ENCODE peak calls at places on chromosomes 12 and 14, in ten cellular contexts. One of them, this sample, is unnamed. For H3K9me3, the result is how much of the 10 kb centered on the place peaks cover.

GRCh38 chr12:56208014-56208413 is 13.7 kb downstream of the RNF41 start:
- DNase-seq in A549: no peak
- DNase-seq in CD8-positive, alpha-beta memory T cell: no peak
- DNase-seq in HAP-1: no peak
- DNase-seq in NT2/D1: no peak
- DNase-seq in tibial artery: no peak
- DNase-seq in CD4-positive, alpha-beta memory T cell: no peak
- DNase-seq in adipocyte: no peak
- DNase-seq in left lung: no peak
- DNase-seq in esophagus muscularis mucosa: no peak
- DNase-seq in this sample: no peak

GRCh38 chr14:99838555-99839193 is 45.5 kb downstream of the EML1 start:
- DNase-seq in A549: peak
- DNase-seq in CD8-positive, alpha-beta memory T cell: no peak
- DNase-seq in HAP-1: peak
- DNase-seq in NT2/D1: peak
- DNase-seq in tibial artery: no peak
- DNase-seq in CD4-positive, alpha-beta memory T cell: no peak
- DNase-seq in adipocyte: peak
- DNase-seq in left lung: peak
- DNase-seq in esophagus muscularis mucosa: peak
- DNase-seq in this sample: no peak

GRCh38 chr14:81208489-81208888 is 12.3 kb downstream of the GTF2A1 start:
- DNase-seq in A549: no peak
- DNase-seq in CD8-positive, alpha-beta memory T cell: no peak
- DNase-seq in HAP-1: no peak
- DNase-seq in NT2/D1: no peak
- DNase-seq in tibial artery: peak
- DNase-seq in CD4-positive, alpha-beta memory T cell: no peak
- DNase-seq in adipocyte: no peak
- DNase-seq in left lung: peak
- DNase-seq in esophagus muscularis mucosa: no peak
- DNase-seq in this sample: no peak

GRCh38 chr14:84273181-84273580 is 1256.8 kb upstream of the FLRT2 start:
- DNase-seq in A549: no peak
- DNase-seq in CD8-positive, alpha-beta memory T cell: no peak
- DNase-seq in HAP-1: no peak
- DNase-seq in NT2/D1: no peak
- DNase-seq in tibial artery: no peak
- DNase-seq in CD4-positive, alpha-beta memory T cell: no peak
- DNase-seq in adipocyte: no peak
- DNase-seq in left lung: no peak
- DNase-seq in esophagus muscularis mucosa: no peak
- DNase-seq in this sample: no peak

GRCh38 chr12:45613306-45613705 is 116.2 kb upstream of the ARID2 start:
- DNase-seq in A549: no peak
- DNase-seq in CD8-positive, alpha-beta memory T cell: no peak
- DNase-seq in HAP-1: no peak
- DNase-seq in NT2/D1: no peak
- DNase-seq in tibial artery: no peak
- DNase-seq in CD4-positive, alpha-beta memory T cell: no peak
- DNase-seq in adipocyte: peak
- DNase-seq in left lung: no peak
- DNase-seq in esophagus muscularis mucosa: no peak
- DNase-seq in this sample: no peak

GRCh38 chr12:72197790-72198189 is 74.4 kb upstream of the TRHDE start:
- DNase-seq in A549: no peak
- DNase-seq in CD8-positive, alpha-beta memory T cell: no peak
- DNase-seq in HAP-1: no peak
- DNase-seq in NT2/D1: no peak
- DNase-seq in tibial artery: no peak
- DNase-seq in CD4-positive, alpha-beta memory T cell: no peak
- DNase-seq in adipocyte: no peak
- DNase-seq in left lung: no peak
- DNase-seq in esophagus muscularis mucosa: no peak
- DNase-seq in this sample: no peak

GRCh38 chr12:57203201-57203600 is 13.4 kb upstream of the NXPH4 start:
- DNase-seq in A549: no peak
- DNase-seq in CD8-positive, alpha-beta memory T cell: no peak
- DNase-seq in HAP-1: no peak
- DNase-seq in NT2/D1: no peak
- DNase-seq in tibial artery: no peak
- DNase-seq in CD4-positive, alpha-beta memory T cell: no peak
- DNase-seq in adipocyte: no peak
- DNase-seq in left lung: no peak
- DNase-seq in esophagus muscularis mucosa: no peak
- DNase-seq in this sample: no peak

GRCh38 chr12:63918788-63919300 is 74.3 kb downstream of the SRGAP1 start:
- DNase-seq in A549: peak
- DNase-seq in CD8-positive, alpha-beta memory T cell: no peak
- DNase-seq in HAP-1: peak
- DNase-seq in NT2/D1: no peak
- DNase-seq in tibial artery: no peak
- DNase-seq in CD4-positive, alpha-beta memory T cell: no peak
- DNase-seq in adipocyte: peak
- DNase-seq in left lung: no peak
- DNase-seq in esophagus muscularis mucosa: no peak
- DNase-seq in this sample: no peak

GRCh38 chr12:110874781-110875180 is 28.0 kb downstream of the CCDC63 start:
- DNase-seq in A549: no peak
- DNase-seq in CD8-positive, alpha-beta memory T cell: no peak
- DNase-seq in HAP-1: no peak
- DNase-seq in NT2/D1: no peak
- DNase-seq in tibial artery: no peak
- DNase-seq in CD4-positive, alpha-beta memory T cell: no peak
- DNase-seq in adipocyte: no peak
- DNase-seq in left lung: no peak
- DNase-seq in esophagus muscularis mucosa: no peak
- DNase-seq in this sample: no peak

GRCh38 chr12:32595251-32595650 is 83.8 kb upstream of the DNM1L start:
- DNase-seq in A549: no peak
- DNase-seq in CD8-positive, alpha-beta memory T cell: no peak
- DNase-seq in HAP-1: no peak
- DNase-seq in NT2/D1: no peak
- DNase-seq in tibial artery: no peak
- DNase-seq in CD4-positive, alpha-beta memory T cell: no peak
- DNase-seq in adipocyte: peak
- DNase-seq in left lung: no peak
- DNase-seq in esophagus muscularis mucosa: no peak
- DNase-seq in this sample: no peak

GRCh38 chr12:80213871-80214270 is 114.5 kb downstream of the OTOGL start:
- DNase-seq in A549: no peak
- DNase-seq in CD8-positive, alpha-beta memory T cell: no peak
- DNase-seq in HAP-1: no peak
- DNase-seq in NT2/D1: no peak
- DNase-seq in tibial artery: no peak
- DNase-seq in CD4-positive, alpha-beta memory T cell: no peak
- DNase-seq in adipocyte: no peak
- DNase-seq in left lung: no peak
- DNase-seq in esophagus muscularis mucosa: no peak
- DNase-seq in this sample: no peak

GRCh38 chr14:63287661-63288483 is 30.9 kb downstream of the GPHB5 start:
- DNase-seq in A549: no peak
- DNase-seq in CD8-positive, alpha-beta memory T cell: no peak
- DNase-seq in HAP-1: no peak
- DNase-seq in NT2/D1: no peak
- DNase-seq in tibial artery: no peak
- DNase-seq in CD4-positive, alpha-beta memory T cell: no peak
- DNase-seq in adipocyte: peak
- DNase-seq in left lung: peak
- DNase-seq in esophagus muscularis mucosa: no peak
- DNase-seq in this sample: no peak

GRCh38 chr12:42238240-42239140 is at the start of gene YAF2:
- DNase-seq in A549: peak
- DNase-seq in CD8-positive, alpha-beta memory T cell: peak
- DNase-seq in HAP-1: peak
- DNase-seq in NT2/D1: peak
- DNase-seq in tibial artery: peak
- DNase-seq in CD4-positive, alpha-beta memory T cell: peak
- DNase-seq in adipocyte: peak
- DNase-seq in left lung: peak
- DNase-seq in esophagus muscularis mucosa: peak
- DNase-seq in this sample: peak

GRCh38 chr12:12097821-12098688 is 27.3 kb downstream of the BCL2L14 start:
- DNase-seq in A549: no peak
- DNase-seq in CD8-positive, alpha-beta memory T cell: no peak
- DNase-seq in HAP-1: no peak
- DNase-seq in NT2/D1: no peak
- DNase-seq in tibial artery: no peak
- DNase-seq in CD4-positive, alpha-beta memory T cell: no peak
- DNase-seq in adipocyte: no peak
- DNase-seq in left lung: no peak
- DNase-seq in esophagus muscularis mucosa: no peak
- DNase-seq in this sample: no peak

GRCh38 chr14:22560638-22561365 is 28.2 kb downstream of the DAD1 start:
- DNase-seq in A549: no peak
- DNase-seq in CD8-positive, alpha-beta memory T cell: no peak
- DNase-seq in HAP-1: no peak
- DNase-seq in NT2/D1: no peak
- DNase-seq in tibial artery: no peak
- DNase-seq in CD4-positive, alpha-beta memory T cell: no peak
- DNase-seq in adipocyte: no peak
- DNase-seq in left lung: no peak
- DNase-seq in esophagus muscularis mucosa: no peak
- DNase-seq in this sample: no peak

GRCh38 chr12:21330682-21331253 is 3.9 kb downstream of the SLCO1A2 start:
- DNase-seq in A549: peak
- DNase-seq in CD8-positive, alpha-beta memory T cell: no peak
- DNase-seq in HAP-1: no peak
- DNase-seq in NT2/D1: peak
- DNase-seq in tibial artery: no peak
- DNase-seq in CD4-positive, alpha-beta memory T cell: no peak
- DNase-seq in adipocyte: peak
- DNase-seq in left lung: no peak
- DNase-seq in esophagus muscularis mucosa: no peak
- DNase-seq in this sample: no peak

GRCh38 chr12:21323736-21324135 is 11.0 kb downstream of the SLCO1A2 start:
- DNase-seq in A549: no peak
- DNase-seq in CD8-positive, alpha-beta memory T cell: no peak
- DNase-seq in HAP-1: no peak
- DNase-seq in NT2/D1: peak
- DNase-seq in tibial artery: no peak
- DNase-seq in CD4-positive, alpha-beta memory T cell: no peak
- DNase-seq in adipocyte: no peak
- DNase-seq in left lung: no peak
- DNase-seq in esophagus muscularis mucosa: no peak
- DNase-seq in this sample: no peak

GRCh38 chr12:21324551-21324950 is 10.2 kb downstream of the SLCO1A2 start:
- DNase-seq in A549: no peak
- DNase-seq in CD8-positive, alpha-beta memory T cell: no peak
- DNase-seq in HAP-1: peak
- DNase-seq in NT2/D1: peak
- DNase-seq in tibial artery: no peak
- DNase-seq in CD4-positive, alpha-beta memory T cell: no peak
- DNase-seq in adipocyte: no peak
- DNase-seq in left lung: no peak
- DNase-seq in esophagus muscularis mucosa: no peak
- DNase-seq in this sample: no peak

GRCh38 chr12:21334100-21334499 is 617 bp downstream of the SLCO1A2 start:
- DNase-seq in A549: no peak
- DNase-seq in CD8-positive, alpha-beta memory T cell: no peak
- DNase-seq in HAP-1: no peak
- DNase-seq in NT2/D1: no peak
- DNase-seq in tibial artery: no peak
- DNase-seq in CD4-positive, alpha-beta memory T cell: no peak
- DNase-seq in adipocyte: no peak
- DNase-seq in left lung: no peak
- DNase-seq in esophagus muscularis mucosa: no peak
- DNase-seq in this sample: no peak

GRCh38 chr12:21328578-21328977 is 6.1 kb downstream of the SLCO1A2 start:
- DNase-seq in A549: no peak
- DNase-seq in CD8-positive, alpha-beta memory T cell: no peak
- DNase-seq in HAP-1: no peak
- DNase-seq in NT2/D1: no peak
- DNase-seq in tibial artery: no peak
- DNase-seq in CD4-positive, alpha-beta memory T cell: no peak
- DNase-seq in adipocyte: no peak
- DNase-seq in left lung: no peak
- DNase-seq in esophagus muscularis mucosa: no peak
- DNase-seq in this sample: no peak
- H3K9me3 ChIP-seq in A549: under half
- H3K9me3 ChIP-seq in CD8-positive, alpha-beta memory T cell: under half
- H3K9me3 ChIP-seq in HAP-1: under half
- H3K9me3 ChIP-seq in NT2/D1: half or more
- H3K9me3 ChIP-seq in tibial artery: under half
- H3K9me3 ChIP-seq in CD4-positive, alpha-beta memory T cell: under half
- H3K9me3 ChIP-seq in adipocyte: under half
- H3K9me3 ChIP-seq in left lung: half or more
- H3K9me3 ChIP-seq in esophagus muscularis mucosa: under half
- H3K9me3 ChIP-seq in this sample: under half

GRCh38 chr14:76287063-76287462 is 88.9 kb upstream of the ESRRB start:
- DNase-seq in A549: no peak
- DNase-seq in CD8-positive, alpha-beta memory T cell: no peak
- DNase-seq in HAP-1: no peak
- DNase-seq in NT2/D1: no peak
- DNase-seq in tibial artery: no peak
- DNase-seq in CD4-positive, alpha-beta memory T cell: no peak
- DNase-seq in adipocyte: no peak
- DNase-seq in left lung: no peak
- DNase-seq in esophagus muscularis mucosa: no peak
- DNase-seq in this sample: no peak
- H3K9me3 ChIP-seq in A549: under half
- H3K9me3 ChIP-seq in CD8-positive, alpha-beta memory T cell: under half
- H3K9me3 ChIP-seq in HAP-1: under half
- H3K9me3 ChIP-seq in NT2/D1: under half
- H3K9me3 ChIP-seq in tibial artery: under half
- H3K9me3 ChIP-seq in CD4-positive, alpha-beta memory T cell: under half
- H3K9me3 ChIP-seq in adipocyte: under half
- H3K9me3 ChIP-seq in left lung: under half
- H3K9me3 ChIP-seq in esophagus muscularis mucosa: under half
- H3K9me3 ChIP-seq in this sample: under half

DNA sequence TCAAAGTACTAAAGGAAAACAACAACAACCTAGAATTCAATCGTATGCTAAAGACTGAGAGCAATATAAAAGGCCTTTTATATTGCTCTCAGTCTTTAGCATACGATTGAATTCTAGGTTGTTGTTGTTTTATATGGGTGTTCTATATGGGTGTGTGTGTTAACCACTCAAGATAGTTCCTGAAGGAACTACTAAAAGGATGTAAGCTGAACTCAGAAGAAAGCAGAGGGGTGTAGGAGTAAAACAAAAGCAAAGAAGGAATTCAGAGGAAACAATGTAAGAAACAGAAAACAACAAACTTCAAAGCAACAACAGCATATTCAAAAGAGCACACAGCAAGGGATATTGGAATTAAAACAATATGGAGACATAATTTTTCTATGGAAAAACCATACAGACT is 5.4 kb downstream of the ZNF891 start:
- DNase-seq in A549: no peak
- DNase-seq in CD8-positive, alpha-beta memory T cell: no peak
- DNase-seq in HAP-1: no peak
- DNase-seq in NT2/D1: no peak
- DNase-seq in tibial artery: no peak
- DNase-seq in CD4-positive, alpha-beta memory T cell: no peak
- DNase-seq in adipocyte: no peak
- DNase-seq in left lung: no peak
- DNase-seq in esophagus muscularis mucosa: no peak
- DNase-seq in this sample: no peak
- H3K9me3 ChIP-seq in A549: half or more
- H3K9me3 ChIP-seq in CD8-positive, alpha-beta memory T cell: half or more
- H3K9me3 ChIP-seq in HAP-1: under half
- H3K9me3 ChIP-seq in NT2/D1: half or more
- H3K9me3 ChIP-seq in tibial artery: half or more
- H3K9me3 ChIP-seq in CD4-positive, alpha-beta memory T cell: half or more
- H3K9me3 ChIP-seq in adipocyte: half or more
- H3K9me3 ChIP-seq in left lung: half or more
- H3K9me3 ChIP-seq in esophagus muscularis mucosa: half or more
- H3K9me3 ChIP-seq in this sample: half or more

GRCh38 chr12:123139926-123140674 is 10.8 kb downstream of the PITPNM2 start:
- DNase-seq in A549: peak
- DNase-seq in CD8-positive, alpha-beta memory T cell: no peak
- DNase-seq in HAP-1: peak
- DNase-seq in NT2/D1: no peak
- DNase-seq in tibial artery: no peak
- DNase-seq in CD4-positive, alpha-beta memory T cell: no peak
- DNase-seq in adipocyte: peak
- DNase-seq in left lung: no peak
- DNase-seq in esophagus muscularis mucosa: no peak
- DNase-seq in this sample: no peak
- H3K9me3 ChIP-seq in A549: under half
- H3K9me3 ChIP-seq in CD8-positive, alpha-beta memory T cell: under half
- H3K9me3 ChIP-seq in HAP-1: under half
- H3K9me3 ChIP-seq in NT2/D1: under half
- H3K9me3 ChIP-seq in tibial artery: under half
- H3K9me3 ChIP-seq in CD4-positive, alpha-beta memory T cell: under half
- H3K9me3 ChIP-seq in adipocyte: under half
- H3K9me3 ChIP-seq in left lung: under half
- H3K9me3 ChIP-seq in esophagus muscularis mucosa: under half
- H3K9me3 ChIP-seq in this sample: under half

This sample was measured in thoracic aorta.